ENCODE peak calls at places on chromosomes 12 and 14, in ten cellular contexts. H is testis; S is activated T-cell treated with anti-CD3 and anti-CD28 coated beads for 1 hour; I is SW 1271; A is stimulated activated naive B cell treated with anti-CD40 and anti-IgM and Interleukin-4, amounts not matched to agents 10 μg/mL and 1 μg/mL and 100 μg/mL, for 72 hours; E is stimulated activated CD8-positive, alpha-beta memory T cell treated with anti-CD3 and anti-CD28 coated beads, Interleukin-7, amount 100 ng/mL, for 24 hours; V is NCI-H1417; R is endothelial cell; P is activated CD8-positive, alpha-beta memory T cell treated with anti-CD3 and anti-CD28 coated beads, Interleukin-2, amount 50 U/mL, for 4 hours; J is NCI-H1436. M is an unnamed sample.

GRCh38 chr14:85416771-85417170 is 113.2 kb upstream of the FLRT2 start:
- DNase-seq in E (no peak), A (no peak), H (no peak), S (no peak), I (peak), R (no peak), V (peak), P (no peak), J (no peak), M (no peak)

GRCh38 chr12:89309815-89310214 is 42.5 kb downstream of the DUSP6 start:
- DNase-seq in S (no peak), V (no peak), I (no peak), J (no peak), R (no peak), A (no peak), H (no peak), P (no peak), E (no peak), M (no peak)

GRCh38 chr12:92146497-92146828 is 817 bp upstream of the BTG1 start:
- DNase-seq in I (no peak), A (no peak), S (no peak), R (no peak), E (no peak), H (no peak), J (no peak), V (no peak), P (no peak), M (no peak)

GRCh38 chr12:106903241-106903950 is 52.3 kb upstream of the TMEM263 start:
- DNase-seq in A (peak), E (peak), I (no peak), S (peak), V (peak), H (peak), P (peak), J (peak), R (peak), M (peak)

GRCh38 chr14:102063092-102063807 is 23.6 kb downstream of the HSP90AA1 start:
- DNase-seq in V (peak), R (peak), H (peak), I (peak), A (peak), S (peak), P (peak), E (peak), J (peak), M (peak)

GRCh38 chr14:50230601-50231474 is 540 bp downstream of the SOS2 start:
- DNase-seq in A (peak), S (peak), J (no peak), I (peak), P (peak), E (no peak), V (peak), H (peak), R (peak), M (peak)

GRCh38 chr12:118126119-118126757 is 9.7 kb upstream of the PEBP1 start:
- DNase-seq in H (peak), I (no peak), J (no peak), A (no peak), V (no peak), R (no peak), S (no peak), E (no peak), P (no peak), M (no peak)

GRCh38 chr14:75700295-75700694 is 39.2 kb downstream of the TTLL5 start:
- DNase-seq in V (no peak), H (no peak), R (no peak), A (no peak), E (no peak), J (no peak), I (no peak), S (no peak), P (no peak), M (no peak)

GRCh38 chr12:96099986-96100385 is 64.6 kb upstream of the LTA4H start:
- DNase-seq in R (peak), H (no peak), S (no peak), E (no peak), I (no peak), J (no peak), V (no peak), P (no peak), A (no peak), M (no peak)